ENCODE peak calls at places on chromosomes 7 and 10, in eight cellular contexts. D, M, N, T, R, B, S and Z are unnamed samples.

GRCh38 chr7:79412915-79413314 is 40.6 kb downstream of the MAGI2 start:
- DNase-seq in M (no peak), B (no peak), T (no peak), R (no peak), N (no peak), S (no peak), D (no peak), Z (no peak)

GRCh38 chr10:91632671-91633550 is at the start of gene PPP1R3C:
- DNase-seq in S (peak), B (peak), R (peak), D (peak), T (peak), M (peak), N (peak), Z (peak)

GRCh38 chr7:96244992-96245292 is 77.0 kb downstream of the SLC25A13 start:
- DNase-seq in R (no peak), M (no peak), N (no peak), T (no peak), S (no peak), B (no peak), D (no peak), Z (no peak)

GRCh38 chr7:70756789-70757188 is 375.2 kb upstream of the GALNT17 start:
- DNase-seq in N (no peak), R (no peak), D (no peak), B (no peak), M (no peak), S (no peak), T (no peak), Z (no peak)

GRCh38 chr7:41224063-41224763 is 478.7 kb downstream of the INHBA start:
- DNase-seq in D (no peak), N (no peak), M (no peak), T (no peak), B (no peak), S (no peak), R (no peak), Z (no peak)

GRCh38 chr7:105014725-105015630 is 973 bp downstream of the KMT2E start:
- DNase-seq in D (peak), N (peak), R (peak), B (peak), T (peak), S (peak), M (no peak), Z (peak)

GRCh38 chr7:16985621-16986020 is 103.8 kb upstream of the AGR3 start:
- DNase-seq in D (no peak), S (no peak), N (no peak), M (no peak), B (no peak), T (no peak), R (no peak), Z (no peak)

GRCh38 chr7:41003031-41003925 is 699.6 kb downstream of the INHBA start:
- DNase-seq in N (peak), S (peak), T (peak), R (peak), D (no peak), B (no peak), M (no peak), Z (no peak)

GRCh38 chr10:23467024-23467423 is 28.1 kb downstream of the OTUD1 start:
- DNase-seq in M (no peak), R (no peak), B (no peak), D (no peak), N (no peak), T (no peak), S (no peak), Z (no peak)

GRCh38 chr7:114630186-114630824 is 215.7 kb downstream of the FOXP2 start:
- DNase-seq in D (no peak), T (no peak), M (no peak), S (no peak), N (no peak), R (no peak), B (no peak), Z (no peak)

DNA sequence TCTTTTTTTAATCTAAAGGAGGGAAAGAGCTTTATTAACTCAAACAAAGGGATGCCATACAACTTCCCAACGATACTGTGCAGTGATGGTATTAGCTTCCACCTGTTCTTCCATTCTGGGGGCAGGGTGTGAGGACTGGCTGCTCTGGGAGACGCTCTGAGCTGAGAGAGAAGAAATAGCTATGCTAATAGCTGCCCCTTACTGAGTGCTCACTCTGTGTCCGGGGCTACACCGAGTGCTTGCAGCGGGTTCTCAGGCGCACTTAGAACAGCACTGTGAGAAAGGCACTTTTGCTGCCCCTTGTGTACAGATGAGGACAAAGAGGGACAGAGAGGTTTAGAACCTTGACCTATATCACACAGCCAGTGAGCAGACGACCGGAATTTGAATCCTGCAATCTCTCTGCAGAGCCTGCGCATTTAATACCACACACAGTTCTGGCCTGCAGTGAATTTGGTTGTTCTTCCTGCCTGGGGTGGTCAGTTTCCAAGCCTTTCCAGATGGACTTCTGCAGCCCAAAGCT is 142.2 kb downstream of the PLPP4 start:
- DNase-seq in B (no peak), T (no peak), R (no peak), S (no peak), N (no peak), M (no peak), D (no peak), Z (no peak)
- TF ChIP-seq EP300 in B (no peak), T (no peak), R (no peak), S (no peak), N (no peak), M (no peak), D (no peak), Z (no peak)

GRCh38 chr7:2926120-2926897 is 82.2 kb upstream of the GNA12 start:
- DNase-seq in N (peak), D (no peak), S (no peak), M (peak), B (no peak), R (no peak), T (peak), Z (peak)
- TF ChIP-seq EP300 in N (no peak), D (no peak), S (no peak), M (no peak), B (no peak), R (no peak), T (no peak), Z (no peak)

DNA sequence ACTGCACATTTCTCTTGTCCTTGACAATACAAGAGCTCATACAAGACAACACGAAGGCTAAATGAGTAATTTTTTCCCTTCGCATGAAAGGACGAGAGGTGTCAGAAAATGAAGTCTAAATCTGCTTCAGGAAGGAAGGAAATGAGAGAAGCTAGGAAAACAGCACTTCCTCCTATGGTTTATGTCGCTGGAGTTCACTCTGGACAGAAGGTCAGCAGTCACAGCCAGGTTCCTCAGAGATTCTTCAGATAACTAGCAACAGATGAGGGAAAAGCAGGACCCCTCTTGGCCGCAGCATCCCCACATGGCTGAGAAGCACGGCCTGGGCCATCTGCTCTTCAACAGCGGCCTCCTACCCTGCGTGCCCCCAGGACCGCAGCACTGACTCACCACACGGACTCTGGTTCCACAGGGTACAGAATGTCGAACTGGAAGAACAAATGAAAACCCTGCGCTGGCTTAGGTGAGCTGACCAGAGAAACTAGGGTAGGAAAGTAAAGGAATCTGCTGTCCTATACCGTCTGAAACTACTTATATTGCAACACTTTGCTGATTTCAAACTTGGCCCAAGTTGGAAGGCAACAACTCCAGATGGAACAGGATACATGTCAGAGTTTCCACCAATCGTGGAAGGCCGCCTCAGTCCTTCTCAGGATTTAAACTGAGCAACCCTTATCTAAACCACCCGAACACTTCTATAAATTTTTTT is 26.3 kb downstream of the DNMBP start:
- DNase-seq in R (no peak), D (peak), M (peak), S (no peak), T (no peak), B (no peak), N (peak), Z (no peak)
- TF ChIP-seq EP300 in R (no peak), D (no peak), M (no peak), S (no peak), T (no peak), B (no peak), N (peak), Z (no peak)

DNA sequence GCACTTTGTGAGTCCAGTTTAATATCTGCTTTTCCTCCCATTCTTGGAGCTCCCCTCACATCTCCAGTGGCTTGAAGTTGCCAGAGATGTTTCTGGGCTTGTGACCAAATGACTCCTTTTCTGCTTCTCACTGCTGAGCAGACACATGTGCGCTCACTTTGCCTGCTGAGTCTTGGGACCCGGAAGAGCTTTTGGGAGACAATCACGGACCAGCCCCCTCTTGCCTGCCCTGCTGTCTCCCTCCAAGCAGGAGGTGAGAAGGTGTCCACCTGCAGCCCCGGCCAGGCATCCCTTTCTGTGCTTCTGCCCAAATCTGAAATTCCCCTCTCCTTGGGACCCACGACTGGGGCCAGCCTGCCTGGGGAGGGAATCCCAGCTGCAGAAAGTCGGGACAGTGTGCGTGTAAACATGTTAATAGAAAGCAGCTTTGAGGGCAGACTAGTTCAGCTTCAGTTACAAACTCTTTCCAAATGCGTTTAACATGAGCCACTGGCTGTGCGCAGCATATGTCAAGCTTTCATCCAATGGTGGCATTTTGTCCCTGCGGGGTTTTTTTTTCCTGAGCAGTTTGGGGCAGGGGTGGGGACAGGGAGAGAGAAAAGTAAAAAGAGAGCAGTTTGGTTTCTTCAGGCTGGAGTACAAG is 31.7 kb downstream of the HTRA1 start:
- DNase-seq in D (no peak), S (no peak), M (no peak), B (no peak), T (no peak), R (no peak), N (no peak), Z (peak)
- TF ChIP-seq EP300 in D (no peak), S (no peak), M (no peak), B (no peak), T (no peak), R (no peak), N (no peak), Z (no peak)

DNA sequence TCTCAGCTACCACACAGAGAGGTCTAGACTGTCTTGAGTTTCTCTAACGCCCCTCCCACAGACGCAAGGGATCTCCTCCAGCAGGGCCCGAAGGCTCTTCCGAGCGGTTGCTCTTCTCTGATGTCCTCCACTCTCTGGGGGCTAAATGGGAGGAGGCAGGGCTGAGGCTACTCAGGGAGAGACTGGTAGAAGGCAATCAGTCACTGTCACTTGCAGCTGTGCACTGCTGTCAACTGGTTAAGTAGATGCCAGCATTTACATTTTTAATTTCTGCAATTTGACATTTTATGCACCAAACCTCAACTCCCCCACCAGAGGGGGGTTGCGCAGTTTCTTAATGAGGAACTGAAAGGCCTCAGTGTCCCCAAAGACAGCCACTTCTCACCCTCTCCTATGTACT is 442.8 kb downstream of the PLXNA4 start:
- DNase-seq in R (no peak), T (no peak), D (no peak), S (no peak), B (no peak), M (peak), N (no peak), Z (no peak)
- TF ChIP-seq EP300 in R (no peak), T (no peak), D (no peak), S (no peak), B (no peak), M (no peak), N (no peak), Z (no peak)

DNA sequence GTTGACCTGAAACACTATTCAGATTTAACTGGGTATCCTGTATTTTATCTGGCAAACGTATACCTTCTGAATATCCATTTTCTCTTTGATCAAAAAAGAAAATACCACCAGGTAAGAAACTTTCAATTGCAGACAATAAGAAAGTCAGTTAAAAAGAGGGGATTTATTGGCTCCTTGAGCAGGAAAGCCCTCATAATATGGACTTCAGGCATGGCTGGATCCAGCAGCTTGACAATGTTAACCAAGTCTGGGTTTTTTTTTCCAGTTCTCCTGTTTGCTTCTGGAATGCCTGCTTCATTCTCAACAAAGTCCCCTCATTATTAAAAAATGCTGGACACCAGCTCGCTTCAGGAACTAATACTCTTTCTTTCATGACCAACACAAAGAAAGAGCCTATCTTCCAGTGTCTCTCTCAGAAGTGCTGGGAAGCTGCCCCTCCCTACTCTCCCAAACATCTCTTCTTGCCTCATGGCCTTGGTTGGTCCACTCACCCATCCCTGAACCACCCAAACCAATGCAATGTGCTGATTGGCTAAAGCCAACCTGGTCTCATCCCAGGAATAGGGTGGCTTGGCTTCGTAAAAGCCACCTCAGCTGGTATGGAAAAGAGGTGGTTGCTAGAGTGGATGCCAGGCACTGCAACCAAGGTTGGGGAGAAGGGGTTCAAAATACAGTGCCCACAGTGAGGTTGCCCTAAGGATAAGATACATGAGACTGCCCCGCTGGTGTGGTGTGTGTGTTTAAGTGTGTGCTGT is 30.6 kb upstream of the WDFY4 start:
- DNase-seq in D (no peak), T (no peak), S (no peak), N (no peak), M (no peak), R (no peak), B (no peak), Z (no peak)
- TF ChIP-seq EP300 in D (no peak), T (no peak), S (no peak), N (no peak), M (no peak), R (no peak), B (no peak), Z (no peak)

DNA sequence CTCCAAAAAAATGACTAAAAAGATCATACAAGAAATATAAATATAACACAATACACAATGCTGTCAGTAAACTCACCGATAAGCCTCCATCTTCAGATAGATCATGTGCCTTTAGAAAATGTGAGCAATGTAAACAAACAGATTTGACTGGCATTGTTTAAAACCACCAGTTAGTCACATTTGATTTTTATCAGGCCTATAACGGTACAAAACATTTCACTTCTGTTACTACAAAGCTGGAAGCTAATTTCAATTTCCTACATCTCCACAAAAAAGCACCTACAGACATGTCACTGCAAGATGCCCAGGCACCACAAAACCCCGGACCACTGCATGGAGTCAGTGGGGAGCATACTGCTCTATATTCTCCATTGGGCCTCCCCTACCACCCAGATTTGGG is 18.9 kb downstream of the SGMS1 start:
- DNase-seq in B (no peak), T (no peak), D (no peak), M (no peak), R (no peak), S (no peak), N (no peak), Z (no peak)
- TF ChIP-seq EP300 in B (no peak), T (no peak), D (no peak), M (no peak), R (no peak), S (no peak), N (no peak), Z (no peak)